ENCODE peak calls at places on chromosomes 5 and 9, in four cellular contexts. One of them, this sample, is unnamed.

GRCh38 chr5:132653716-132654115 is 4.3 kb upstream of the IL13 start:
- DNase-seq in immature natural killer cell: no peak
- DNase-seq in body of pancreas: no peak
- DNase-seq in activated CD8-positive, alpha-beta memory T cell treated with anti-CD3 and anti-CD28 coated beads for 4 hours: no peak
- DNase-seq in this sample: no peak

GRCh38 chr5:102713682-102714231 is 41.3 kb upstream of the PAM start:
- DNase-seq in activated CD8-positive, alpha-beta memory T cell treated with anti-CD3 and anti-CD28 coated beads for 4 hours: no peak
- DNase-seq in immature natural killer cell: no peak
- DNase-seq in body of pancreas: no peak
- DNase-seq in this sample: no peak

GRCh38 chr5:55141945-55142690 is 17.9 kb upstream of the GPX8 start:
- DNase-seq in body of pancreas: no peak
- DNase-seq in immature natural killer cell: no peak
- DNase-seq in activated CD8-positive, alpha-beta memory T cell treated with anti-CD3 and anti-CD28 coated beads for 4 hours: no peak
- DNase-seq in this sample: no peak

GRCh38 chr5:55636177-55636576 is 75.9 kb downstream of the SLC38A9 start:
- DNase-seq in body of pancreas: no peak
- DNase-seq in immature natural killer cell: no peak
- DNase-seq in activated CD8-positive, alpha-beta memory T cell treated with anti-CD3 and anti-CD28 coated beads for 4 hours: no peak
- DNase-seq in this sample: no peak

GRCh38 chr5:178372091-178372695 is 139.6 kb upstream of the PHYKPL start:
- DNase-seq in activated CD8-positive, alpha-beta memory T cell treated with anti-CD3 and anti-CD28 coated beads for 4 hours: no peak
- DNase-seq in immature natural killer cell: no peak
- DNase-seq in body of pancreas: no peak
- DNase-seq in this sample: no peak

GRCh38 chr5:81850494-81850893 is 99.6 kb upstream of the SSBP2 start:
- DNase-seq in immature natural killer cell: no peak
- DNase-seq in activated CD8-positive, alpha-beta memory T cell treated with anti-CD3 and anti-CD28 coated beads for 4 hours: no peak
- DNase-seq in body of pancreas: no peak
- DNase-seq in this sample: no peak

GRCh38 chr5:56506586-56506985 is 273.5 kb upstream of the ANKRD55 start:
- DNase-seq in body of pancreas: no peak
- DNase-seq in immature natural killer cell: no peak
- DNase-seq in activated CD8-positive, alpha-beta memory T cell treated with anti-CD3 and anti-CD28 coated beads for 4 hours: no peak
- DNase-seq in this sample: peak; percentile 34

GRCh38 chr5:157543825-157544622 is 31.6 kb downstream of the ADAM19 start:
- DNase-seq in immature natural killer cell: no peak
- DNase-seq in activated CD8-positive, alpha-beta memory T cell treated with anti-CD3 and anti-CD28 coated beads for 4 hours: no peak
- DNase-seq in body of pancreas: no peak
- DNase-seq in this sample: peak; percentile 80

GRCh38 chr5:65483474-65484346 is 2.0 kb upstream of the ADAMTS6 start:
- DNase-seq in activated CD8-positive, alpha-beta memory T cell treated with anti-CD3 and anti-CD28 coated beads for 4 hours: no peak
- DNase-seq in body of pancreas: no peak
- DNase-seq in immature natural killer cell: peak; percentile 14
- DNase-seq in this sample: peak; percentile 32

GRCh38 chr9:137317979-137318511 is 16.0 kb upstream of the NRARP start:
- DNase-seq in activated CD8-positive, alpha-beta memory T cell treated with anti-CD3 and anti-CD28 coated beads for 4 hours: no peak
- DNase-seq in immature natural killer cell: no peak
- DNase-seq in body of pancreas: no peak
- DNase-seq in this sample: no peak

GRCh38 chr5:7392401-7393024 is 3.4 kb upstream of the ADCY2 start:
- DNase-seq in body of pancreas: peak; percentile 18
- DNase-seq in activated CD8-positive, alpha-beta memory T cell treated with anti-CD3 and anti-CD28 coated beads for 4 hours: no peak
- DNase-seq in immature natural killer cell: no peak
- DNase-seq in this sample: no peak

GRCh38 chr5:131814990-131815389 is 18.2 kb upstream of the FNIP1 start:
- DNase-seq in immature natural killer cell: no peak
- DNase-seq in activated CD8-positive, alpha-beta memory T cell treated with anti-CD3 and anti-CD28 coated beads for 4 hours: no peak
- DNase-seq in body of pancreas: no peak
- DNase-seq in this sample: peak; percentile 88

GRCh38 chr5:169350759-169351240 is 49.9 kb upstream of the SLIT3 start:
- DNase-seq in body of pancreas: no peak
- DNase-seq in activated CD8-positive, alpha-beta memory T cell treated with anti-CD3 and anti-CD28 coated beads for 4 hours: no peak
- DNase-seq in immature natural killer cell: no peak
- DNase-seq in this sample: peak; percentile 89

GRCh38 chr5:31733365-31733764 is 94.4 kb downstream of the PDZD2 start:
- DNase-seq in activated CD8-positive, alpha-beta memory T cell treated with anti-CD3 and anti-CD28 coated beads for 4 hours: no peak
- DNase-seq in immature natural killer cell: no peak
- DNase-seq in body of pancreas: no peak
- DNase-seq in this sample: no peak

GRCh38 chr9:132583584-132584304 is 1.3 kb downstream of the BARHL1 start:
- DNase-seq in body of pancreas: no peak
- DNase-seq in activated CD8-positive, alpha-beta memory T cell treated with anti-CD3 and anti-CD28 coated beads for 4 hours: no peak
- DNase-seq in immature natural killer cell: no peak
- DNase-seq in this sample: no peak

GRCh38 chr9:100170085-100170484 is 71.0 kb downstream of the INVS start:
- DNase-seq in body of pancreas: no peak
- DNase-seq in immature natural killer cell: no peak
- DNase-seq in activated CD8-positive, alpha-beta memory T cell treated with anti-CD3 and anti-CD28 coated beads for 4 hours: no peak
- DNase-seq in this sample: peak; percentile 28

GRCh38 chr9:89789922-89790510 is 185.2 kb downstream of the GADD45G start:
- DNase-seq in activated CD8-positive, alpha-beta memory T cell treated with anti-CD3 and anti-CD28 coated beads for 4 hours: no peak
- DNase-seq in body of pancreas: no peak
- DNase-seq in immature natural killer cell: no peak
- DNase-seq in this sample: no peak

GRCh38 chr9:92721548-92721947 is 43.1 kb downstream of the BICD2 start:
- DNase-seq in activated CD8-positive, alpha-beta memory T cell treated with anti-CD3 and anti-CD28 coated beads for 4 hours: no peak
- DNase-seq in immature natural killer cell: peak; percentile 10
- DNase-seq in body of pancreas: no peak
- DNase-seq in this sample: no peak

GRCh38 chr5:3542158-3542557 is 53.5 kb upstream of the IRX1 start:
- DNase-seq in immature natural killer cell: no peak
- DNase-seq in body of pancreas: no peak
- DNase-seq in activated CD8-positive, alpha-beta memory T cell treated with anti-CD3 and anti-CD28 coated beads for 4 hours: no peak
- DNase-seq in this sample: no peak

GRCh38 chr5:78320461-78320860 is 26.0 kb upstream of the AP3B1 start:
- DNase-seq in body of pancreas: no peak
- DNase-seq in immature natural killer cell: no peak
- DNase-seq in activated CD8-positive, alpha-beta memory T cell treated with anti-CD3 and anti-CD28 coated beads for 4 hours: no peak
- DNase-seq in this sample: no peak

GRCh38 chr9:71608021-71608420 is 160.3 kb downstream of the CEMIP2 start:
- DNase-seq in immature natural killer cell: no peak
- DNase-seq in body of pancreas: no peak
- DNase-seq in activated CD8-positive, alpha-beta memory T cell treated with anti-CD3 and anti-CD28 coated beads for 4 hours: no peak
- DNase-seq in this sample: no peak

GRCh38 chr5:95857185-95857945 is 34.8 kb upstream of the GLRX start:
- DNase-seq in activated CD8-positive, alpha-beta memory T cell treated with anti-CD3 and anti-CD28 coated beads for 4 hours: no peak
- DNase-seq in immature natural killer cell: no peak
- DNase-seq in body of pancreas: peak; percentile 74
- DNase-seq in this sample: peak; percentile 83

GRCh38 chr5:126195410-126196100 is 227.7 kb upstream of the GRAMD2B start:
- DNase-seq in body of pancreas: no peak
- DNase-seq in immature natural killer cell: no peak
- DNase-seq in activated CD8-positive, alpha-beta memory T cell treated with anti-CD3 and anti-CD28 coated beads for 4 hours: no peak
- DNase-seq in this sample: no peak

GRCh38 chr5:91225848-91226686 is 157.1 kb downstream of the ARRDC3 start:
- DNase-seq in immature natural killer cell: peak; percentile 38
- DNase-seq in activated CD8-positive, alpha-beta memory T cell treated with anti-CD3 and anti-CD28 coated beads for 4 hours: peak; percentile 31
- DNase-seq in body of pancreas: peak; percentile 68
- DNase-seq in this sample: no peak

GRCh38 chr5:56251918-56252553 is 18.9 kb upstream of the ANKRD55 start:
- DNase-seq in body of pancreas: no peak
- DNase-seq in activated CD8-positive, alpha-beta memory T cell treated with anti-CD3 and anti-CD28 coated beads for 4 hours: no peak
- DNase-seq in immature natural killer cell: no peak
- DNase-seq in this sample: no peak

GRCh38 chr9:111691686-111692329 is 30.4 kb downstream of the GNG10 start:
- DNase-seq in body of pancreas: no peak
- DNase-seq in immature natural killer cell: no peak
- DNase-seq in activated CD8-positive, alpha-beta memory T cell treated with anti-CD3 and anti-CD28 coated beads for 4 hours: no peak
- DNase-seq in this sample: no peak

GRCh38 chr9:114072181-114073140 is 5.6 kb downstream of the AMBP start:
- DNase-seq in immature natural killer cell: no peak
- DNase-seq in activated CD8-positive, alpha-beta memory T cell treated with anti-CD3 and anti-CD28 coated beads for 4 hours: no peak
- DNase-seq in body of pancreas: peak; percentile 75
- DNase-seq in this sample: no peak

GRCh38 chr5:59640411-59640810 is 253.1 kb downstream of the PDE4D start:
- DNase-seq in activated CD8-positive, alpha-beta memory T cell treated with anti-CD3 and anti-CD28 coated beads for 4 hours: no peak
- DNase-seq in body of pancreas: no peak
- DNase-seq in immature natural killer cell: no peak
- DNase-seq in this sample: peak; percentile 40

GRCh38 chr9:131874916-131875670 is 135.2 kb upstream of the RAPGEF1 start:
- DNase-seq in activated CD8-positive, alpha-beta memory T cell treated with anti-CD3 and anti-CD28 coated beads for 4 hours: no peak
- DNase-seq in immature natural killer cell: no peak
- DNase-seq in body of pancreas: no peak
- DNase-seq in this sample: no peak

GRCh38 chr5:159426694-159427093 is 96.4 kb upstream of the IL12B start:
- DNase-seq in body of pancreas: no peak
- DNase-seq in activated CD8-positive, alpha-beta memory T cell treated with anti-CD3 and anti-CD28 coated beads for 4 hours: no peak
- DNase-seq in immature natural killer cell: no peak
- DNase-seq in this sample: no peak

GRCh38 chr9:11551106-11551505 is 938.3 kb upstream of the PTPRD start:
- DNase-seq in immature natural killer cell: no peak
- DNase-seq in body of pancreas: no peak
- DNase-seq in activated CD8-positive, alpha-beta memory T cell treated with anti-CD3 and anti-CD28 coated beads for 4 hours: no peak
- DNase-seq in this sample: no peak

GRCh38 chr5:35213608-35214007 is 16.7 kb downstream of the PRLR start:
- DNase-seq in body of pancreas: no peak
- DNase-seq in immature natural killer cell: no peak
- DNase-seq in activated CD8-positive, alpha-beta memory T cell treated with anti-CD3 and anti-CD28 coated beads for 4 hours: no peak
- DNase-seq in this sample: no peak

GRCh38 chr5:176373100-176373818 is 8.0 kb downstream of the ARL10 start:
- DNase-seq in immature natural killer cell: no peak
- DNase-seq in body of pancreas: no peak
- DNase-seq in activated CD8-positive, alpha-beta memory T cell treated with anti-CD3 and anti-CD28 coated beads for 4 hours: no peak
- DNase-seq in this sample: no peak